ENCODE peak calls at places on chromosomes 2 and 18, in four cellular contexts. One of them, this sample, is unnamed.
A peak's percentile ranks its signal among the peaks of the same experiment; 100 is the strongest.

GRCh38 chr2:167626301-167626700 is 621.1 kb downstream of the STK39 start:
- DNase-seq in GM12878: no peak
- DNase-seq in K562: no peak
- DNase-seq in H1: no peak
- DNase-seq in this sample: no peak

GRCh38 chr18:73381361-73382031 is 513.7 kb upstream of the NETO1 start:
- DNase-seq in GM12878: no peak
- DNase-seq in K562: no peak
- DNase-seq in H1: no peak
- DNase-seq in this sample: no peak

GRCh38 chr2:207873794-207874193 is 104.1 kb upstream of the FZD5 start:
- DNase-seq in K562: no peak
- DNase-seq in GM12878: no peak
- DNase-seq in H1: no peak
- DNase-seq in this sample: no peak

GRCh38 chr2:230830428-230830827 is 34.3 kb upstream of the ITM2C start:
- DNase-seq in K562: no peak
- DNase-seq in H1: no peak
- DNase-seq in GM12878: no peak
- DNase-seq in this sample: no peak

GRCh38 chr18:41162781-41163180 is 792.3 kb upstream of the PIK3C3 start:
- DNase-seq in H1: no peak
- DNase-seq in K562: no peak
- DNase-seq in GM12878: no peak
- DNase-seq in this sample: no peak

GRCh38 chr18:10190564-10190963 is 263.9 kb upstream of the APCDD1 start:
- DNase-seq in GM12878: no peak
- DNase-seq in H1: no peak
- DNase-seq in K562: no peak
- DNase-seq in this sample: peak; percentile 20

GRCh38 chr18:37305084-37305483 is 260.5 kb downstream of the CELF4 start:
- DNase-seq in H1: no peak
- DNase-seq in GM12878: no peak
- DNase-seq in K562: no peak
- DNase-seq in this sample: no peak

GRCh38 chr18:9428301-9428706 is 47.0 kb upstream of the RALBP1 start:
- DNase-seq in GM12878: no peak
- DNase-seq in H1: no peak
- DNase-seq in K562: no peak
- DNase-seq in this sample: no peak

GRCh38 chr2:128580988-128581848 is 262.6 kb upstream of the HS6ST1 start:
- DNase-seq in K562: no peak
- DNase-seq in H1: no peak
- DNase-seq in GM12878: no peak
- DNase-seq in this sample: no peak

GRCh38 chr2:229409751-229410181 is 138.7 kb upstream of the PID1 start:
- DNase-seq in H1: no peak
- DNase-seq in K562: no peak
- DNase-seq in GM12878: no peak
- DNase-seq in this sample: peak; percentile 12

GRCh38 chr2:129191530-129191929 is 787.9 kb upstream of the RAB6C start:
- DNase-seq in H1: peak; percentile 56
- DNase-seq in GM12878: no peak
- DNase-seq in K562: no peak
- DNase-seq in this sample: no peak

GRCh38 chr2:196849895-196850294 is 40.7 kb upstream of the C2orf66 start:
- DNase-seq in GM12878: no peak
- DNase-seq in K562: peak; percentile 8
- DNase-seq in H1: no peak
- DNase-seq in this sample: peak; percentile 45

GRCh38 chr2:240089306-240089705 is 36.0 kb upstream of the OR6B3 start:
- DNase-seq in GM12878: no peak
- DNase-seq in K562: no peak
- DNase-seq in H1: no peak
- DNase-seq in this sample: no peak

GRCh38 chr2:96342085-96342484 is 6.5 kb downstream of the NCAPH start:
- DNase-seq in GM12878: no peak
- DNase-seq in K562: no peak
- DNase-seq in H1: no peak
- DNase-seq in this sample: peak; percentile 95

GRCh38 chr2:96345868-96346452 is 10.4 kb downstream of the NCAPH start:
- DNase-seq in H1: no peak
- DNase-seq in GM12878: no peak
- DNase-seq in K562: no peak
- DNase-seq in this sample: no peak

GRCh38 chr2:96344011-96344410 is 8.4 kb downstream of the NCAPH start:
- DNase-seq in H1: no peak
- DNase-seq in GM12878: peak; percentile 91
- DNase-seq in K562: no peak
- DNase-seq in this sample: peak; percentile 73

GRCh38 chr2:96345403-96345802 is 9.8 kb downstream of the NCAPH start:
- DNase-seq in K562: no peak
- DNase-seq in GM12878: no peak
- DNase-seq in H1: no peak
- DNase-seq in this sample: no peak

DNA sequence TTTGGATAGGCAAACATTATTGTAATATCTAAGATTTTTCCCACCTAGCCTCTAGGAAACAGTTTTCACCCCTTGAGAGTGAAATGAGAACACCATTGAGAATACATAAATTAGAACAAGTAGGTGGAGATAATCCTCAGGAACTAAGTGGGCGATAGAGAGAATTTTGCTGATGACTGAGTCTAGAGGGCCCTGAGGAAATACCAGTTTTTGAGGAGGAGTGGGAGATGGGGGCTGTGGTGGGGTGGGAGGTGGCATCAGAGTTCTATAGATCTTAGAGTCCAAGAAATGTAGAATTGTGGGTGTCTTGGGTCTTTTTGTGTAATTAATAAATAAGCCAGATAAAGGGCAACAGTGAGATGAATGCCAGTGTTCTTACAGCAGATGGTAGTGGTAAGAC is 11.8 kb downstream of the NCAPH start:
- DNase-seq in H1: no peak
- DNase-seq in GM12878: no peak
- DNase-seq in K562: no peak
- DNase-seq in this sample: no peak
- TF ChIP-seq CHD1 in H1: no peak
- TF ChIP-seq CHD1 in GM12878: no peak
- TF ChIP-seq CHD1 in K562: no peak
- TF ChIP-seq CHD1 in this sample: no peak

GRCh38 chr2:17579605-17580318 is 39.3 kb downstream of the VSNL1 start:
- DNase-seq in H1: no peak
- DNase-seq in GM12878: no peak
- DNase-seq in K562: no peak
- DNase-seq in this sample: no peak

GRCh38 chr2:17583646-17584045 is 43.1 kb downstream of the VSNL1 start:
- DNase-seq in K562: no peak
- DNase-seq in H1: no peak
- DNase-seq in GM12878: no peak
- DNase-seq in this sample: no peak

GRCh38 chr2:17580319-17580715 is 39.8 kb downstream of the VSNL1 start:
- DNase-seq in K562: no peak
- DNase-seq in GM12878: no peak
- DNase-seq in H1: no peak
- DNase-seq in this sample: no peak

GRCh38 chr2:17584689-17585088 is 44.2 kb downstream of the VSNL1 start:
- DNase-seq in H1: no peak
- DNase-seq in K562: no peak
- DNase-seq in GM12878: no peak
- DNase-seq in this sample: no peak

GRCh38 chr2:17583166-17583565 is 42.7 kb downstream of the VSNL1 start:
- DNase-seq in H1: no peak
- DNase-seq in GM12878: no peak
- DNase-seq in K562: no peak
- DNase-seq in this sample: no peak
- TF ChIP-seq CHD1 in H1: no peak
- TF ChIP-seq CHD1 in GM12878: no peak
- TF ChIP-seq CHD1 in K562: no peak
- TF ChIP-seq CHD1 in this sample: no peak

GRCh38 chr2:100865819-100866462 is 46.0 kb downstream of the NPAS2 start:
- DNase-seq in K562: no peak
- DNase-seq in GM12878: no peak
- DNase-seq in H1: no peak
- DNase-seq in this sample: peak; percentile 84
- TF ChIP-seq CHD1 in K562: no peak
- TF ChIP-seq CHD1 in GM12878: no peak
- TF ChIP-seq CHD1 in H1: no peak
- TF ChIP-seq CHD1 in this sample: no peak

DNA sequence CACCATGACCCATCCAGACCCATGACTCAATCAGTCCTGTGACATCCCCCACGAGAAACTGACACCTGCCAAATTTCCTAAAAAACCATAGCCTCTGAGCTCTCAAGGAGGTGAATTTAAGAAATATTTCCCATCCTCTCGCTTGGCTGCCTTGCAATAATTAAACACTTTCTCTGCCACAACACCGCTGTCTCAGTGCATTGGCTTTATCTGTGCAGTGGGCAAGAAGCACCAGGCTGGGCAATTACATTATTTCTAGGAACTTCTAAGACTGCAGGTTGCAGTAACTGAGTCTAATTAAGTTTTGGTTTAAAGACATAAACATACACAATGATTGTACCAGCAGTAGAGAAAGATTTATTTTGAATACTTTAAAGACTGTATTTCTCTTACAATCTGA is 22.0 kb upstream of the RTTN start:
- DNase-seq in GM12878: no peak
- DNase-seq in K562: no peak
- DNase-seq in H1: no peak
- DNase-seq in this sample: no peak
- TF ChIP-seq CHD1 in GM12878: no peak
- TF ChIP-seq CHD1 in K562: no peak
- TF ChIP-seq CHD1 in H1: no peak
- TF ChIP-seq CHD1 in this sample: no peak

GRCh38 chr18:46264255-46264654 is 160.1 kb downstream of the HAUS1 start:
- DNase-seq in GM12878: no peak
- DNase-seq in K562: no peak
- DNase-seq in H1: no peak
- DNase-seq in this sample: no peak
- TF ChIP-seq CHD1 in GM12878: no peak
- TF ChIP-seq CHD1 in K562: no peak
- TF ChIP-seq CHD1 in H1: no peak
- TF ChIP-seq CHD1 in this sample: no peak

GRCh38 chr18:6557470-6558245 is 142.9 kb upstream of the L3MBTL4 start:
- DNase-seq in K562: no peak
- DNase-seq in GM12878: no peak
- DNase-seq in H1: no peak
- DNase-seq in this sample: no peak
- TF ChIP-seq CHD1 in K562: no peak
- TF ChIP-seq CHD1 in GM12878: no peak
- TF ChIP-seq CHD1 in H1: no peak
- TF ChIP-seq CHD1 in this sample: no peak

GRCh38 chr2:95328386-95329125 is 31.4 kb downstream of the KCNIP3 start:
- DNase-seq in H1: no peak
- DNase-seq in K562: no peak
- DNase-seq in GM12878: no peak
- DNase-seq in this sample: peak; percentile 18
- TF ChIP-seq CHD1 in H1: no peak
- TF ChIP-seq CHD1 in K562: no peak
- TF ChIP-seq CHD1 in GM12878: no peak
- TF ChIP-seq CHD1 in this sample: no peak

GRCh38 chr2:71082402-71083252 is 14.2 kb downstream of the NAGK start:
- DNase-seq in K562: no peak
- DNase-seq in GM12878: no peak
- DNase-seq in H1: no peak
- DNase-seq in this sample: no peak
- TF ChIP-seq CHD1 in K562: no peak
- TF ChIP-seq CHD1 in GM12878: no peak
- TF ChIP-seq CHD1 in H1: no peak
- TF ChIP-seq CHD1 in this sample: no peak

GRCh38 chr2:69250981-69251380 is 136.0 kb downstream of the GFPT1 start:
- DNase-seq in K562: no peak
- DNase-seq in GM12878: no peak
- DNase-seq in H1: no peak
- DNase-seq in this sample: no peak
- TF ChIP-seq CHD1 in K562: no peak
- TF ChIP-seq CHD1 in GM12878: no peak
- TF ChIP-seq CHD1 in H1: no peak
- TF ChIP-seq CHD1 in this sample: no peak

This sample was measured in IMR-90.